ENCODE peak calls at places on chromosome 17, in five cellular contexts. Y, L, R, S and W are unnamed samples.

GRCh38 chr17:58569216-58569615 is 54.8 kb upstream of the MTMR4 start:
- ATAC-seq in Y (peak; percentile 41), L (no peak), R (no peak), S (no peak), W (no peak)

GRCh38 chr17:5837055-5837491 is 233.1 kb upstream of the WSCD1 start:
- ATAC-seq in Y (no peak), L (peak; percentile 72), R (no peak), S (no peak), W (peak; percentile 96)

GRCh38 chr17:53462393-53462811 is 360.3 kb upstream of the KIF2B start:
- ATAC-seq in Y (no peak), L (no peak), R (no peak), S (no peak), W (no peak)

GRCh38 chr17:50290074-50290702 is 15.9 kb downstream of the TMEM92 start:
- ATAC-seq in Y (peak; percentile 91), L (peak; percentile 88), R (peak; percentile 99), S (no peak), W (peak; percentile 97)

GRCh38 chr17:80795737-80796136 is 195.9 kb upstream of the CHMP6 start:
- ATAC-seq in Y (peak; percentile 19), L (no peak), R (no peak), S (no peak), W (no peak)

GRCh38 chr17:5045496-5045895 is 10.3 kb upstream of the SLC52A1 start:
- ATAC-seq in Y (no peak), L (no peak), R (no peak), S (no peak), W (no peak)

GRCh38 chr17:4872786-4873185 is 26.6 kb upstream of the C17orf107 start:
- ATAC-seq in Y (peak; percentile 76), L (no peak), R (no peak), S (no peak), W (no peak)

GRCh38 chr17:79664925-79665738 is 54.3 kb upstream of the RBFOX3 start:
- ATAC-seq in Y (peak; percentile 92), L (peak; percentile 24), R (no peak), S (no peak), W (peak; percentile 85)

GRCh38 chr17:12395733-12396354 is 269.8 kb upstream of the MYOCD start:
- ATAC-seq in Y (peak; percentile 39), L (no peak), R (no peak), S (no peak), W (no peak)

GRCh38 chr17:42428141-42428944 is 5.3 kb upstream of the CAVIN1 start:
- ATAC-seq in Y (peak; percentile 88), L (peak; percentile 92), R (peak; percentile 59), S (peak; percentile 61), W (peak; percentile 94)

GRCh38 chr17:68613739-68614298 is 12.7 kb upstream of the FAM20A start:
- ATAC-seq in Y (peak; percentile 97), L (peak; percentile 32), R (peak; percentile 71), S (no peak), W (peak; percentile 68)

GRCh38 chr17:35086931-35087573 is 23.5 kb upstream of the RFFL start:
- ATAC-seq in Y (no peak), L (no peak), R (no peak), S (no peak), W (peak; percentile 33)

GRCh38 chr17:82752371-82753200 is 721 bp downstream of the TBCD start:
- ATAC-seq in Y (peak; percentile 6), L (peak; percentile 16), R (peak; percentile 47), S (no peak), W (peak; percentile 19)

GRCh38 chr17:14209215-14209614 is 27.4 kb downstream of the CDRT15 start:
- ATAC-seq in Y (no peak), L (no peak), R (no peak), S (no peak), W (no peak)

GRCh38 chr17:9810100-9810949 is 11.6 kb downstream of the GSG1L2 start:
- ATAC-seq in Y (no peak), L (no peak), R (no peak), S (no peak), W (no peak)

GRCh38 chr17:55734128-55734781 is 11.6 kb upstream of the TMEM100 start:
- ATAC-seq in Y (no peak), L (peak; percentile 49), R (peak; percentile 94), S (no peak), W (no peak)

GRCh38 chr17:33218657-33219298 is 74.3 kb downstream of the ASIC2 start:
- ATAC-seq in Y (peak; percentile 18), L (peak; percentile 91), R (no peak), S (no peak), W (no peak)

GRCh38 chr17:70158180-70158579 is 11.2 kb upstream of the KCNJ2 start:
- ATAC-seq in Y (no peak), L (no peak), R (no peak), S (no peak), W (no peak)

GRCh38 chr17:30137158-30137557 is 20.5 kb downstream of the NSRP1 start:
- ATAC-seq in Y (no peak), L (no peak), R (no peak), S (no peak), W (no peak)

GRCh38 chr17:71423871-71424546 is 696.8 kb upstream of the SOX9 start:
- ATAC-seq in Y (no peak), L (no peak), R (no peak), S (no peak), W (peak; percentile 95)

GRCh38 chr17:16297367-16298139 is 55.7 kb downstream of the CENPV start:
- ATAC-seq in Y (no peak), L (no peak), R (no peak), S (no peak), W (no peak)

GRCh38 chr17:50893183-50893993 is 27.2 kb upstream of the TOB1 start:
- ATAC-seq in Y (no peak), L (no peak), R (no peak), S (no peak), W (peak; percentile 79)

GRCh38 chr17:72294487-72294893 is 173.7 kb downstream of the SOX9 start:
- ATAC-seq in Y (no peak), L (no peak), R (no peak), S (no peak), W (no peak)

GRCh38 chr17:37413875-37414519 is 7.3 kb downstream of the TADA2A start:
- ATAC-seq in Y (no peak), L (no peak), R (no peak), S (peak; percentile 81), W (no peak)

GRCh38 chr17:78019367-78019975 is 61.0 kb downstream of the TNRC6C start:
- ATAC-seq in Y (peak; percentile 59), L (peak; percentile 66), R (no peak), S (no peak), W (peak; percentile 21)

GRCh38 chr17:55895112-55895759 is 144.4 kb downstream of the PCTP start:
- ATAC-seq in Y (no peak), L (no peak), R (no peak), S (no peak), W (no peak)

GRCh38 chr17:80831481-80831880 is 160.2 kb upstream of the CHMP6 start:
- ATAC-seq in Y (no peak), L (no peak), R (no peak), S (no peak), W (no peak)

GRCh38 chr17:8801135-8801840 is 2.1 kb upstream of the MFSD6L start:
- ATAC-seq in Y (no peak), L (no peak), R (no peak), S (no peak), W (no peak)

GRCh38 chr17:64174686-64175456 is 44.9 kb upstream of the ERN1 start:
- ATAC-seq in Y (peak; percentile 71), L (peak; percentile 69), R (no peak), S (no peak), W (peak; percentile 31)

GRCh38 chr17:33292184-33292980 is 713 bp downstream of the ASIC2 start:
- ATAC-seq in Y (peak; percentile 27), L (peak; percentile 65), R (no peak), S (no peak), W (no peak)

GRCh38 chr17:2347805-2348685 is 10.7 kb downstream of the SGSM2 start:
- ATAC-seq in Y (peak; percentile 57), L (peak; percentile 96), R (no peak), S (no peak), W (peak; percentile 72)

GRCh38 chr17:16453493-16453851 is 38.1 kb downstream of the TRPV2 start:
- ATAC-seq in Y (no peak), L (peak; percentile 6), R (no peak), S (no peak), W (no peak)

GRCh38 chr17:30093463-30094147 is 23.0 kb upstream of the NSRP1 start:
- ATAC-seq in Y (peak; percentile 86), L (peak; percentile 76), R (peak; percentile 66), S (peak; percentile 43), W (peak; percentile 57)